ENCODE peak calls at places on chromosomes 3 and 15, in six cellular contexts. T is HepG2, N is neural progenitor cell, B is hepatocyte, Y is PC-3, W is OCI-LY7. R is an unnamed sample.

GRCh38 chr15:65525622-65526021 is 4.6 kb upstream of the HACD3 start:
- DNase-seq in N (no peak), B (no peak), T (no peak), W (no peak), Y (peak; percentile 64), R (no peak)

GRCh38 chr3:117238805-117239204 is 529.2 kb downstream of the TUSC7 start:
- DNase-seq in B (no peak), Y (no peak), N (peak; percentile 27), T (no peak), W (no peak), R (no peak)

GRCh38 chr3:48595526-48596121 is 495 bp upstream of the COL7A1 start:
- DNase-seq in Y (peak; percentile 95), T (peak; percentile 32), N (peak; percentile 26), W (no peak), B (peak; percentile 86), R (peak; percentile 89)

GRCh38 chr3:149487598-149488197 is 13.2 kb downstream of the TM4SF4 start:
- DNase-seq in W (peak; percentile 54), B (no peak), Y (peak; percentile 48), N (peak; percentile 52), T (no peak), R (no peak)

GRCh38 chr3:18394384-18394995 is 30.6 kb downstream of the SATB1 start:
- DNase-seq in N (no peak), W (no peak), B (no peak), T (no peak), Y (no peak), R (no peak)

GRCh38 chr3:64687781-64688515 is at the start of gene ADAMTS9:
- DNase-seq in N (peak; percentile 92), W (no peak), Y (no peak), B (peak; percentile 89), T (no peak), R (peak; percentile 87)

GRCh38 chr3:51679777-51680176 is 8.7 kb downstream of the TEX264 start:
- DNase-seq in T (no peak), N (no peak), W (peak; percentile 18), B (no peak), Y (no peak), R (no peak)

GRCh38 chr3:148246286-148246685 is 451.4 kb upstream of the AGTR1 start:
- DNase-seq in W (no peak), Y (no peak), N (no peak), B (no peak), T (no peak), R (no peak)

GRCh38 chr15:74402337-74402839 is 31.4 kb downstream of the SEMA7A start:
- DNase-seq in T (no peak), B (no peak), W (no peak), N (no peak), Y (no peak), R (no peak)

GRCh38 chr15:52463638-52464037 is 65.0 kb downstream of the MYO5A start:
- DNase-seq in W (peak; percentile 69), Y (peak; percentile 19), T (no peak), N (no peak), B (no peak), R (no peak)

GRCh38 chr3:49788056-49788455 is 1.7 kb upstream of the IP6K1 start:
- DNase-seq in B (no peak), W (no peak), Y (no peak), N (no peak), T (no peak), R (no peak)

GRCh38 chr3:79872483-79872882 is 104.7 kb upstream of the ROBO1 start:
- DNase-seq in B (no peak), Y (peak; percentile 94), T (no peak), W (no peak), N (no peak), R (peak; percentile 92)

GRCh38 chr3:110344487-110344886 is 727.1 kb upstream of the NECTIN3 start:
- DNase-seq in Y (no peak), B (no peak), T (peak; percentile 3), N (no peak), W (no peak), R (no peak)

GRCh38 chr15:26294062-26294689 is 431.0 kb upstream of the ATP10A start:
- DNase-seq in B (no peak), T (no peak), W (no peak), N (peak; percentile 53), Y (no peak), R (no peak)

GRCh38 chr3:13547591-13548371 is 1.1 kb upstream of the FBLN2 start:
- DNase-seq in Y (no peak), N (peak; percentile 28), B (no peak), W (no peak), T (no peak), R (no peak)

GRCh38 chr3:179348325-179349013 is 960 bp downstream of the MFN1 start:
- DNase-seq in N (peak; percentile 3), T (peak; percentile 7), W (peak; percentile 68), B (peak; percentile 18), Y (peak; percentile 56), R (no peak)

GRCh38 chr3:129648331-129648730 is 41.9 kb upstream of the PLXND1 start:
- DNase-seq in Y (no peak), W (no peak), B (no peak), T (no peak), N (no peak), R (no peak)

GRCh38 chr3:196175717-196176116 is 35.5 kb downstream of the ZDHHC19 start:
- DNase-seq in T (no peak), W (no peak), Y (no peak), N (no peak), B (no peak), R (no peak)

GRCh38 chr3:31615071-31615875 is 82.5 kb downstream of the STT3B start:
- DNase-seq in T (no peak), N (no peak), Y (peak; percentile 8), B (no peak), W (no peak), R (no peak)

GRCh38 chr3:140537075-140537474 is 140.8 kb upstream of the TRIM42 start:
- DNase-seq in Y (no peak), W (no peak), N (no peak), T (no peak), B (no peak), R (no peak)

GRCh38 chr3:192128922-192129321 is 598.4 kb downstream of the FGF12 start:
- DNase-seq in Y (no peak), B (peak; percentile 14), N (no peak), W (peak; percentile 12), T (peak; percentile 5), R (no peak)

GRCh38 chr15:38474155-38474757 is 20.3 kb downstream of the FAM98B start:
- DNase-seq in B (peak; percentile 72), T (peak; percentile 63), Y (peak; percentile 66), W (peak; percentile 72), N (peak; percentile 68), R (peak; percentile 59)

GRCh38 chr15:88467935-88468528 is 524 bp downstream of the MRPS11 start:
- DNase-seq in W (peak; percentile 40), B (no peak), Y (no peak), N (peak; percentile 20), T (no peak), R (no peak)
- H3K79me2 ChIP-seq in W (peaks cover 41% of the 10 kb centered on the region), B (peaks cover 28% of the 10 kb centered on the region), Y (peaks cover 67% of the 10 kb centered on the region), N (peaks cover 37% of the 10 kb centered on the region), T (peaks cover 51% of the 10 kb centered on the region), R (peaks cover 25% of the 10 kb centered on the region)

DNA sequence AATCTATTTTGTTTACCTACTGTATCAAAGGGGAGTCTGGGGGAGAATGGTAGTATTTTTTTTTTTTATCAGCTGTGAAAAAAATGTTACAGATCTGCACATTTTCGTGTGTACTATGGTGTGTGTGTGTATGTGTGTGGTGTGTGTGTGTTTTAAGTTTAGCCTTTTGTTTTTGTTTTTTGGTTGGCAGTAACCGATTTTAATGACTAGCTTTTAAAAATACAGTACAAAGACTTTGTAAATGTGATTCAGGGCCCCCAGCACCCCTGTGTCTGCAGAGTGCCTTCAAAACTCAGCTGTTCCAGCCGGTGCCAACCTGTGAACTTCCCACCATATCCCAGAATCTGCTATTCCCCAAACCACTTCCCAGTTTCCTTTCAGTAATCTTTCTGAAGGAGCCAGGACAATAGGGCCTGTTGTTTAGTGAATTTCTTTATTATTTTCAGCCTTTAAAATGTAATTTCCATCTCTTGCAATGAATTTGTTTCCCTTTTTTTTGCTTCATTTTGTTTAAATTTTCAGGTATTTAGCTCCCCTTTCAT is 2.1 kb downstream of the RAP2B start:
- DNase-seq in B (no peak), T (no peak), N (peak; percentile 6), W (no peak), Y (no peak), R (no peak)
- H3K4me3 ChIP-seq in B (peak overlapping the region; percentile 61), T (peak overlapping the region; percentile 85), N (peak overlapping the region; percentile 97), W (peak overlapping the region; percentile 87), Y (peak overlapping the region; percentile 95), R (peak overlapping the region; percentile 94)

GRCh38 chr3:34782876-34783275 is 856.4 kb upstream of the ARPP21 start:
- DNase-seq in W (no peak), N (no peak), T (no peak), B (no peak), Y (no peak), R (no peak)
- H3K9me3 ChIP-seq in W (no peaks in the 10 kb centered on the region), N (no peaks in the 10 kb centered on the region), T (peaks cover 6% of the 10 kb centered on the region), B (no peaks in the 10 kb centered on the region), Y (peaks cover 17% of the 10 kb centered on the region), R (no peaks in the 10 kb centered on the region)

GRCh38 chr15:83039206-83039605 is 27.8 kb upstream of the C15orf40 start:
- DNase-seq in N (no peak), W (no peak), T (no peak), B (no peak), Y (no peak), R (no peak)

DNA sequence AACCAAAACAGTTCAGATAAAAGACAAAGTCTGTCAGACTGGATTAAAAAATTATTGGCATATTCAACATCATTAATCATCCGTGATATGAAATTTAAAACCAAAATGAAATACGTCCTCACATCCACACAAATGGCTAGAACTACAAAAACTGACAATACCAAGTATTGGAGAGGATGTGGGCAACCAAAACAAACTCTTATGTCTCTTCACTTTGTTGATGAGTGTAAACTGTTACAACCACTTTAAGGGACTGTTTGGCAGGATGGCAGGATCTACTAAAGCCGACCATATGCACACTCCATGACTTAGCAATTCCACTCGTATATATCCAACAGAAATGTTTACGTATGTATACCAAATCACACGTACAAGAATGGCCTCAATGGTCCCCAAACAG is 24.8 kb upstream of the C15orf40 start:
- DNase-seq in T (no peak), W (no peak), N (no peak), Y (no peak), B (no peak), R (no peak)
- H3K79me2 ChIP-seq in T (peaks cover 66% of the 10 kb centered on the region), W (peaks cover 92% of the 10 kb centered on the region), N (peaks cover 90% of the 10 kb centered on the region), Y (peaks cover 89% of the 10 kb centered on the region), B (peaks cover 94% of the 10 kb centered on the region), R (peaks cover 53% of the 10 kb centered on the region)

GRCh38 chr15:59997070-59997701 is 6.9 kb upstream of the FOXB1 start:
- DNase-seq in N (peak; percentile 95), B (no peak), Y (peak; percentile 42), W (no peak), T (no peak), R (no peak)
- H3K4me3 ChIP-seq in N (peak overlapping the region; percentile 47), B (no peak overlapping the region), Y (peak overlapping the region; percentile 59), W (no peak overlapping the region), T (no peak overlapping the region), R (no peak overlapping the region)

GRCh38 chr3:157180262-157180661 is 20.3 kb upstream of the CCNL1 start:
- DNase-seq in W (no peak), Y (no peak), B (no peak), T (no peak), N (no peak), R (no peak)

GRCh38 chr3:157188391-157188790 is 28.4 kb upstream of the CCNL1 start:
- DNase-seq in W (no peak), T (no peak), B (no peak), Y (no peak), N (no peak), R (no peak)

GRCh38 chr3:157179365-157179803 is 19.4 kb upstream of the CCNL1 start:
- DNase-seq in N (no peak), W (no peak), B (no peak), T (no peak), Y (no peak), R (no peak)

GRCh38 chr3:157182879-157183278 is 22.9 kb upstream of the CCNL1 start:
- DNase-seq in Y (no peak), B (no peak), T (no peak), N (no peak), W (no peak), R (no peak)
- H3K9me3 ChIP-seq in Y (no peaks in the 10 kb centered on the region), B (peaks cover 8% of the 10 kb centered on the region), T (peaks cover 12% of the 10 kb centered on the region), N (peaks cover 20% of the 10 kb centered on the region), W (peaks cover 9% of the 10 kb centered on the region), R (no peaks in the 10 kb centered on the region)

R was measured in fibroblast of lung.